ENCODE peak calls at places on chromosomes 11 and 22, in seven cellular contexts. One of them, this sample, is unnamed.

GRCh38 chr11:33478111-33478573 is 221.0 kb downstream of the HIPK3 start:
- DNase-seq in activated naive CD8-positive, alpha-beta T cell treated with anti-CD3 and anti-CD28 coated beads, Interleukin-2, amount 50 U/mL, for 24 hours: no peak
- DNase-seq in cardiac muscle cell: no peak
- DNase-seq in skeletal muscle cell: no peak
- DNase-seq in MV-4-11: no peak
- DNase-seq in fibroblast of villous mesenchyme: no peak
- DNase-seq in HCT116: no peak
- DNase-seq in this sample: no peak

GRCh38 chr11:61021661-61022212 is 50.3 kb downstream of the CD6 start:
- DNase-seq in MV-4-11: no peak
- DNase-seq in activated naive CD8-positive, alpha-beta T cell treated with anti-CD3 and anti-CD28 coated beads, Interleukin-2, amount 50 U/mL, for 24 hours: peak
- DNase-seq in HCT116: no peak
- DNase-seq in fibroblast of villous mesenchyme: no peak
- DNase-seq in skeletal muscle cell: no peak
- DNase-seq in cardiac muscle cell: no peak
- DNase-seq in this sample: peak

GRCh38 chr22:36999463-36999862 is 19.8 kb downstream of the TST start:
- DNase-seq in MV-4-11: no peak
- DNase-seq in HCT116: peak
- DNase-seq in skeletal muscle cell: no peak
- DNase-seq in fibroblast of villous mesenchyme: no peak
- DNase-seq in cardiac muscle cell: peak
- DNase-seq in activated naive CD8-positive, alpha-beta T cell treated with anti-CD3 and anti-CD28 coated beads, Interleukin-2, amount 50 U/mL, for 24 hours: no peak
- DNase-seq in this sample: no peak

GRCh38 chr11:95435628-95436353 is 204.8 kb upstream of the SESN3 start:
- DNase-seq in cardiac muscle cell: no peak
- DNase-seq in MV-4-11: no peak
- DNase-seq in activated naive CD8-positive, alpha-beta T cell treated with anti-CD3 and anti-CD28 coated beads, Interleukin-2, amount 50 U/mL, for 24 hours: no peak
- DNase-seq in skeletal muscle cell: no peak
- DNase-seq in fibroblast of villous mesenchyme: no peak
- DNase-seq in HCT116: no peak
- DNase-seq in this sample: no peak

GRCh38 chr22:35995345-35995744 is 33.3 kb downstream of the RBFOX2 start:
- DNase-seq in fibroblast of villous mesenchyme: no peak
- DNase-seq in activated naive CD8-positive, alpha-beta T cell treated with anti-CD3 and anti-CD28 coated beads, Interleukin-2, amount 50 U/mL, for 24 hours: no peak
- DNase-seq in HCT116: no peak
- DNase-seq in cardiac muscle cell: no peak
- DNase-seq in skeletal muscle cell: peak
- DNase-seq in MV-4-11: no peak
- DNase-seq in this sample: no peak

GRCh38 chr11:18775492-18776292 is 15.9 kb downstream of the PTPN5 start:
- DNase-seq in fibroblast of villous mesenchyme: peak
- DNase-seq in MV-4-11: peak
- DNase-seq in HCT116: peak
- DNase-seq in cardiac muscle cell: peak
- DNase-seq in activated naive CD8-positive, alpha-beta T cell treated with anti-CD3 and anti-CD28 coated beads, Interleukin-2, amount 50 U/mL, for 24 hours: peak
- DNase-seq in skeletal muscle cell: no peak
- DNase-seq in this sample: peak

GRCh38 chr11:259374-259773 is 18.8 kb upstream of the NLRP6 start:
- DNase-seq in cardiac muscle cell: no peak
- DNase-seq in activated naive CD8-positive, alpha-beta T cell treated with anti-CD3 and anti-CD28 coated beads, Interleukin-2, amount 50 U/mL, for 24 hours: no peak
- DNase-seq in MV-4-11: no peak
- DNase-seq in fibroblast of villous mesenchyme: no peak
- DNase-seq in HCT116: no peak
- DNase-seq in skeletal muscle cell: no peak
- DNase-seq in this sample: no peak

GRCh38 chr11:62508336-62509058 is 38.1 kb downstream of the AHNAK start:
- DNase-seq in activated naive CD8-positive, alpha-beta T cell treated with anti-CD3 and anti-CD28 coated beads, Interleukin-2, amount 50 U/mL, for 24 hours: peak
- DNase-seq in MV-4-11: peak
- DNase-seq in HCT116: peak
- DNase-seq in skeletal muscle cell: no peak
- DNase-seq in cardiac muscle cell: peak
- DNase-seq in fibroblast of villous mesenchyme: peak
- DNase-seq in this sample: no peak

GRCh38 chr11:93089474-93090102 is 108.2 kb downstream of the SLC36A4 start:
- DNase-seq in activated naive CD8-positive, alpha-beta T cell treated with anti-CD3 and anti-CD28 coated beads, Interleukin-2, amount 50 U/mL, for 24 hours: no peak
- DNase-seq in HCT116: peak
- DNase-seq in skeletal muscle cell: peak
- DNase-seq in fibroblast of villous mesenchyme: peak
- DNase-seq in MV-4-11: peak
- DNase-seq in cardiac muscle cell: peak
- DNase-seq in this sample: no peak

GRCh38 chr22:31647516-31647915 is 14.5 kb downstream of the PISD start:
- DNase-seq in activated naive CD8-positive, alpha-beta T cell treated with anti-CD3 and anti-CD28 coated beads, Interleukin-2, amount 50 U/mL, for 24 hours: no peak
- DNase-seq in MV-4-11: no peak
- DNase-seq in HCT116: no peak
- DNase-seq in fibroblast of villous mesenchyme: peak
- DNase-seq in cardiac muscle cell: peak
- DNase-seq in skeletal muscle cell: peak
- DNase-seq in this sample: no peak

GRCh38 chr22:49951986-49952896 is 8.3 kb upstream of the PIM3 start:
- DNase-seq in cardiac muscle cell: peak
- DNase-seq in MV-4-11: no peak
- DNase-seq in skeletal muscle cell: no peak
- DNase-seq in HCT116: no peak
- DNase-seq in fibroblast of villous mesenchyme: peak
- DNase-seq in activated naive CD8-positive, alpha-beta T cell treated with anti-CD3 and anti-CD28 coated beads, Interleukin-2, amount 50 U/mL, for 24 hours: no peak
- DNase-seq in this sample: no peak

GRCh38 chr11:105589346-105589745 is 20.5 kb upstream of the GRIA4 start:
- DNase-seq in cardiac muscle cell: no peak
- DNase-seq in HCT116: no peak
- DNase-seq in fibroblast of villous mesenchyme: no peak
- DNase-seq in skeletal muscle cell: no peak
- DNase-seq in activated naive CD8-positive, alpha-beta T cell treated with anti-CD3 and anti-CD28 coated beads, Interleukin-2, amount 50 U/mL, for 24 hours: no peak
- DNase-seq in MV-4-11: no peak
- DNase-seq in this sample: no peak

GRCh38 chr11:95459268-95460040 is 228.5 kb upstream of the SESN3 start:
- DNase-seq in fibroblast of villous mesenchyme: no peak
- DNase-seq in skeletal muscle cell: no peak
- DNase-seq in MV-4-11: no peak
- DNase-seq in cardiac muscle cell: peak
- DNase-seq in activated naive CD8-positive, alpha-beta T cell treated with anti-CD3 and anti-CD28 coated beads, Interleukin-2, amount 50 U/mL, for 24 hours: no peak
- DNase-seq in HCT116: no peak
- DNase-seq in this sample: no peak

GRCh38 chr11:93820085-93820710 is 30.2 kb downstream of the VSTM5 start:
- DNase-seq in cardiac muscle cell: no peak
- DNase-seq in skeletal muscle cell: no peak
- DNase-seq in HCT116: no peak
- DNase-seq in activated naive CD8-positive, alpha-beta T cell treated with anti-CD3 and anti-CD28 coated beads, Interleukin-2, amount 50 U/mL, for 24 hours: no peak
- DNase-seq in MV-4-11: no peak
- DNase-seq in fibroblast of villous mesenchyme: no peak
- DNase-seq in this sample: no peak

This sample was measured in activated T-helper 2 cell treated with anti-CD3 and anti-CD28 coated beads, Interferon-gamma antibody, Interleukin-2, Interleukin-4, amounts not matched to agents 10 μg/mL and 5 μg/mL and 100 μg/mL, durations not matched to agents 14 hours and 24 hours and 36 hours.